ENCODE peak calls at places on chromosomes 2 and 18, in eight cellular contexts. P is tibial nerve; O is suprapubic skin; H is CD4-positive, alpha-beta T cell; X is osteocyte; Q is cardiac fibroblast; E is choroid plexus epithelial cell; N is cardiac muscle cell. R is an unnamed sample.

GRCh38 chr2:232465061-232465460 is 9.1 kb downstream of the ALPI start:
- DNase-seq in P (no peak), O (peak), H (no peak), X (no peak), Q (no peak), E (no peak), N (no peak), R (no peak)

GRCh38 chr2:37306024-37306423 is 18.6 kb downstream of the PRKD3 start:
- DNase-seq in P (no peak), O (no peak), H (no peak), X (no peak), Q (no peak), E (no peak), N (no peak), R (no peak)

GRCh38 chr18:68397241-68398035 is 317.5 kb downstream of the TMX3 start:
- DNase-seq in P (no peak), O (no peak), H (no peak), X (no peak), Q (no peak), E (no peak), N (no peak), R (peak)

GRCh38 chr18:78975282-78975681 is 4.3 kb upstream of the SALL3 start:
- DNase-seq in P (no peak), O (no peak), H (no peak), X (no peak), Q (no peak), E (no peak), N (no peak), R (no peak)

GRCh38 chr2:37771600-37772088 is 100.2 kb upstream of the CDC42EP3 start:
- DNase-seq in P (no peak), O (no peak), H (no peak), X (no peak), Q (peak), E (peak), N (peak), R (peak)

GRCh38 chr2:72032481-72033041 is 115.1 kb downstream of the CYP26B1 start:
- DNase-seq in P (no peak), O (no peak), H (no peak), X (peak), Q (no peak), E (no peak), N (no peak), R (no peak)

GRCh38 chr2:23460228-23460627 is 75.2 kb downstream of the KLHL29 start:
- DNase-seq in P (no peak), O (no peak), H (no peak), X (no peak), Q (peak), E (peak), N (peak), R (peak)

GRCh38 chr2:201218780-201219179 is 35.8 kb downstream of the CASP10 start:
- DNase-seq in P (no peak), O (no peak), H (no peak), X (no peak), Q (no peak), E (no peak), N (no peak), R (no peak)

GRCh38 chr18:48909721-48910120 is 41.0 kb downstream of the SMAD7 start:
- DNase-seq in P (no peak), O (no peak), H (no peak), X (no peak), Q (no peak), E (no peak), N (no peak), R (no peak)

GRCh38 chr2:44342854-44343253 is 18.4 kb downstream of the PREPL start:
- DNase-seq in P (no peak), O (no peak), H (no peak), X (no peak), Q (peak), E (peak), N (peak), R (no peak)

GRCh38 chr2:65434592-65435241 is 2.3 kb upstream of the SPRED2 start:
- DNase-seq in P (no peak), O (no peak), H (no peak), X (no peak), Q (no peak), E (no peak), N (no peak), R (no peak)

GRCh38 chr2:222798528-222798927 is 62.3 kb upstream of the ACSL3 start:
- DNase-seq in P (no peak), O (no peak), H (no peak), X (no peak), Q (no peak), E (no peak), N (no peak), R (no peak)

GRCh38 chr2:105773568-105773967 is 28.9 kb downstream of the NCK2 start:
- DNase-seq in P (no peak), O (no peak), H (no peak), X (no peak), Q (no peak), E (no peak), N (no peak), R (no peak)

GRCh38 chr18:63346031-63346430 is 21.0 kb downstream of the KDSR start:
- DNase-seq in P (no peak), O (no peak), H (no peak), X (no peak), Q (peak), E (no peak), N (no peak), R (no peak)

GRCh38 chr2:232331071-232331470 is 47.5 kb upstream of the ALPP start:
- DNase-seq in P (no peak), O (no peak), H (no peak), X (no peak), Q (no peak), E (no peak), N (peak), R (no peak)

GRCh38 chr2:237744613-237745249 is 53.8 kb upstream of the RBM44 start:
- DNase-seq in P (peak), O (peak), H (peak), X (peak), Q (peak), E (peak), N (peak), R (peak)

GRCh38 chr2:146615778-146616177 is 1229.1 kb upstream of the ACVR2A start:
- DNase-seq in P (no peak), O (no peak), H (no peak), X (no peak), Q (no peak), E (no peak), N (no peak), R (no peak)

GRCh38 chr18:76643996-76644395 is 149.0 kb upstream of the ZNF516 start:
- DNase-seq in P (no peak), O (no peak), H (no peak), X (no peak), Q (no peak), E (no peak), N (no peak), R (no peak)

GRCh38 chr2:53949457-53949856 is 21.3 kb downstream of the PSME4 start:
- DNase-seq in P (no peak), O (no peak), H (no peak), X (no peak), Q (no peak), E (no peak), N (no peak), R (peak)

GRCh38 chr2:68365087-68365486 is at the start of gene PLEK:
- DNase-seq in P (peak), O (no peak), H (no peak), X (no peak), Q (no peak), E (peak), N (no peak), R (no peak)

GRCh38 chr18:73646772-73647171 is 500.9 kb downstream of the FBXO15 start:
- DNase-seq in P (no peak), O (no peak), H (no peak), X (no peak), Q (peak), E (peak), N (peak), R (peak)

DNA sequence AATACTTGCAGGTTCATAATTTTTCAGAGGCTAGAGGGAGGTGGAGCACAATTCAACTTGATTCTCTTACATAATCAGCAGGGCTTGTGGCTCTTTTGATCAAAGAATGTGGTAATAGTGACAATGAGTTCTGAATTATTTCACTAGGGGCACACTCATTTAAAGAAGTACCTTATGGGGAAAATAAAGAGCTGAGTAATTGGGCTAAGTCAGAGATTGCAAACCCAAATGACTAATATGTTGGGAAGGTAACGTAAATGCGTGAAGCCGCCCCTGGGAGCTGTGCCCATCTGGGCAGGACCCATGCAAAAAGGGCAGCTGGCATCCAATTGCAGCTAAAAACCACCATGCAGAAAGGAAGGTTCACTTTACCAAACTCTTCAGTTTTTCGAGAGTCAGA is 35.3 kb downstream of the NCKAP5 start:
- DNase-seq in P (no peak), O (no peak), H (no peak), X (no peak), Q (peak), E (no peak), N (peak), R (peak)
- TF ChIP-seq CTCF in P (no peak), O (no peak), H (no peak), X (no peak), Q (peak), E (no peak), N (no peak), R (no peak)

GRCh38 chr2:111698089-111698488 is 185.9 kb downstream of the ANAPC1 start:
- DNase-seq in P (no peak), O (no peak), H (no peak), X (no peak), Q (no peak), E (no peak), N (no peak), R (no peak)
- TF ChIP-seq CTCF in P (no peak), O (no peak), H (no peak), X (no peak), Q (no peak), E (no peak), N (no peak), R (no peak)

GRCh38 chr18:26536032-26536431 is 12.3 kb downstream of the KCTD1 start:
- DNase-seq in P (no peak), O (no peak), H (no peak), X (no peak), Q (no peak), E (no peak), N (no peak), R (no peak)
- TF ChIP-seq CTCF in P (no peak), O (no peak), H (no peak), X (no peak), Q (no peak), E (no peak), N (no peak), R (no peak)

DNA sequence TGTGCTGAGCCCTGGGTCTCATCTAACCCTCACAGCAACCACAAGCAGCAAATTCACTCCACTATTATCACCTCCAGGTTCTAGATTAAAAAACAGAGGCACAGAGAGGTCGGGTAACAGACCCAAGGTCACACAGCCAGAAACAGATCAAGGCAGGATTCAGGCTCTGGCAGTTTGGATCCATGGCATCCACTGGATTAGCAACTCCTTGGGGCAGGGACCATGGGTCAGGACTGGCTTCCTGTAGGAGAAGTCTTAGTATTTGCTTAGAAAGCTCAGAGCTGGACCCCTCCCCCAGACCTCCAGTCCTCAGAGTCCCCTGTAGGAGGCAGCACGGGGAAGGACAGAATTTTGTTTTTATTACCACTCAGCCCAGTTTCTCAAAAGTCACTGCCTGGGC is 34.4 kb downstream of the ZFP36L2 start:
- DNase-seq in P (no peak), O (no peak), H (no peak), X (no peak), Q (no peak), E (no peak), N (no peak), R (no peak)
- TF ChIP-seq CTCF in P (no peak), O (no peak), H (peak), X (peak), Q (peak), E (peak), N (peak), R (peak)

DNA sequence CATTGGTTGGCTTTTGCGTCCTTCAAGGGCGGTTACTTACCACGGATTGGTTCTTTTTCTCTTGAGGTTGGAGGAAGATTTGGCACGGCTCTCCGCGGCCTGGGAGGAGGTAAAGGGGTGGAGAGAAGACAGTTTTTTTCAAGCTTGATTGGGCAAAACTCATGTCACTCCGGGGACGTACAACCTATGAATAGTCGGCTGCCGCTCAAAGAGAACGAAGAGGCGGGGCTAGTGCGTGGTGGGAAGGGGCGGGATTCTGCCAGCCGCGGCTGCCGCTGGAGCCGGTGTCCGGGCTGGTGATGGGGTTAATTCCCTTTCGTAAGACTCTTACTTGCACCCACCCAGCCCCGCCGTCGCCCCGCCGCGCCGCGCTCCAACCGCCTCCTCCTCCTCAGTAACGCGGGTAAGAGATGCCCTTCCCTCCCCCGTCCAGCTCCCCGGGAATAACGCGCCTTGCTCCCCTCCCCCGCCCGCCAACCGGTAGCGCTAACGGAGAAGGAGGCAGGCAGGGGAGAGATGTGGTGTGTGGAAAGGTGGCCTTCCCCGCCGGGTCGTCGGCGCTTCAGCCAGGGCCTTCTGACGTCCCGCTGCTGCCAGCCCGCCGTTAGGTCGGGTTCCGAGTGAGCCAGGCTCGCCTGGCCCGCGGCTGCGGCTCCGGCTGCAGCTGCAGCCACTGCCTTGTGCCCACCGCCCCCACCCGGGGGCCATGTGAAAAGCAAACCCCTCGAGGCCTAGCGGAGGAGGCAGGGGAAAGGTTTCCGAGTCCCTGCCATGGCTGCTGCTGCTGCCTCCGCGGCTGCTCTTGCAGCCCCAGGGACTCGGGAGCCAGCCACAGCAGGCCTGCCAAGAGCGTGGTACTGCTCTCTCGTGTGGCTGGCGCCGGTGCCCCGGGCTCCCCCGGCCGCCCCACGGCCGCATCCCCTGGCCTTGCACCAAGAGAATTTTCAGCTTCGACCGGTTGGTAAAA is at the start of gene R3HDM1:
- DNase-seq in P (peak), O (peak), H (peak), X (peak), Q (peak), E (peak), N (peak), R (peak)
- TF ChIP-seq CTCF in P (no peak), O (no peak), H (no peak), X (peak), Q (no peak), E (no peak), N (no peak), R (peak)

GRCh38 chr2:225282858-225283693 is 116.4 kb upstream of the NYAP2 start:
- DNase-seq in P (no peak), O (no peak), H (no peak), X (no peak), Q (peak), E (peak), N (peak), R (peak)
- TF ChIP-seq CTCF in P (peak), O (peak), H (peak), X (peak), Q (peak), E (peak), N (peak), R (peak)

GRCh38 chr18:11821208-11821607 is 30.0 kb upstream of the CHMP1B start:
- DNase-seq in P (no peak), O (no peak), H (no peak), X (no peak), Q (no peak), E (no peak), N (no peak), R (no peak)

GRCh38 chr18:11820697-11821096 is 30.5 kb upstream of the CHMP1B start:
- DNase-seq in P (no peak), O (no peak), H (no peak), X (no peak), Q (no peak), E (no peak), N (no peak), R (no peak)

GRCh38 chr18:11818486-11819203 is 32.6 kb upstream of the CHMP1B start:
- DNase-seq in P (no peak), O (no peak), H (no peak), X (no peak), Q (no peak), E (no peak), N (no peak), R (no peak)

GRCh38 chr18:11819938-11820337 is 31.3 kb upstream of the CHMP1B start:
- DNase-seq in P (no peak), O (no peak), H (no peak), X (no peak), Q (no peak), E (no peak), N (no peak), R (no peak)

DNA sequence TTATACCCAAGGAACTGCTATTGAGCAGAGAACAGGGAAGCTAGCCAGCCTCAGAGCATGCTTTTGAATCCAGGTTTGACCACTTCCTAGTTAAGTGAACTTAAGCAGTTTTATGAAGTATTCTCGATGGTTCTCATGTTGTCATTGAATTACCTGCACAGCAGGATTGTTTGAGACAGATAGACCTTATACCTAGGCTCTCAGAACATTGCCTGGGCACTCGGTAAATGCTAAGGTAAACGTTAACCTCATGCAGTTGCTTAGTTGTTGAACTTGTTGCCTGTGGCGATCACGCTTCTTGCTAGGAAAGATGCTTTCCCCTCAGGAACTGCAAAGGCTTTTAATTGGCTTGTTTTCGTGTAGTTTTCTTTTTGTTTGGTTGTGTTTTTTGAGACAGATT is 34.0 kb upstream of the CHMP1B start:
- DNase-seq in P (no peak), O (no peak), H (no peak), X (no peak), Q (no peak), E (no peak), N (no peak), R (no peak)
- TF ChIP-seq CTCF in P (no peak), O (no peak), H (no peak), X (no peak), Q (no peak), E (no peak), N (no peak), R (no peak)

GRCh38 chr2:174157048-174157447 is 91.3 kb downstream of the OLA1 start:
- DNase-seq in P (no peak), O (no peak), H (no peak), X (no peak), Q (no peak), E (no peak), N (no peak), R (no peak)

GRCh38 chr2:174153757-174154680 is 94.3 kb downstream of the OLA1 start:
- DNase-seq in P (no peak), O (no peak), H (no peak), X (no peak), Q (peak), E (peak), N (peak), R (peak)

GRCh38 chr2:174161490-174161889 is 86.8 kb downstream of the OLA1 start:
- DNase-seq in P (no peak), O (no peak), H (no peak), X (no peak), Q (no peak), E (peak), N (no peak), R (no peak)

GRCh38 chr2:174158003-174158402 is 90.3 kb downstream of the OLA1 start:
- DNase-seq in P (no peak), O (no peak), H (no peak), X (no peak), Q (peak), E (peak), N (peak), R (peak)
- TF ChIP-seq CTCF in P (no peak), O (peak), H (peak), X (peak), Q (peak), E (peak), N (peak), R (peak)

GRCh38 chr2:8679827-8680731 is 1.8 kb upstream of the ID2 start:
- DNase-seq in P (no peak), O (no peak), H (no peak), X (no peak), Q (peak), E (peak), N (peak), R (peak)

GRCh38 chr2:8684421-8684884 is 2.6 kb downstream of the ID2 start:
- DNase-seq in P (no peak), O (no peak), H (peak), X (no peak), Q (peak), E (peak), N (peak), R (peak)

GRCh38 chr2:8682719-8683667 is 1.1 kb downstream of the ID2 start:
- DNase-seq in P (no peak), O (no peak), H (peak), X (no peak), Q (peak), E (peak), N (peak), R (peak)

GRCh38 chr2:8680931-8681760 is 710 bp upstream of the ID2 start:
- DNase-seq in P (no peak), O (peak), H (peak), X (no peak), Q (peak), E (peak), N (peak), R (peak)

DNA sequence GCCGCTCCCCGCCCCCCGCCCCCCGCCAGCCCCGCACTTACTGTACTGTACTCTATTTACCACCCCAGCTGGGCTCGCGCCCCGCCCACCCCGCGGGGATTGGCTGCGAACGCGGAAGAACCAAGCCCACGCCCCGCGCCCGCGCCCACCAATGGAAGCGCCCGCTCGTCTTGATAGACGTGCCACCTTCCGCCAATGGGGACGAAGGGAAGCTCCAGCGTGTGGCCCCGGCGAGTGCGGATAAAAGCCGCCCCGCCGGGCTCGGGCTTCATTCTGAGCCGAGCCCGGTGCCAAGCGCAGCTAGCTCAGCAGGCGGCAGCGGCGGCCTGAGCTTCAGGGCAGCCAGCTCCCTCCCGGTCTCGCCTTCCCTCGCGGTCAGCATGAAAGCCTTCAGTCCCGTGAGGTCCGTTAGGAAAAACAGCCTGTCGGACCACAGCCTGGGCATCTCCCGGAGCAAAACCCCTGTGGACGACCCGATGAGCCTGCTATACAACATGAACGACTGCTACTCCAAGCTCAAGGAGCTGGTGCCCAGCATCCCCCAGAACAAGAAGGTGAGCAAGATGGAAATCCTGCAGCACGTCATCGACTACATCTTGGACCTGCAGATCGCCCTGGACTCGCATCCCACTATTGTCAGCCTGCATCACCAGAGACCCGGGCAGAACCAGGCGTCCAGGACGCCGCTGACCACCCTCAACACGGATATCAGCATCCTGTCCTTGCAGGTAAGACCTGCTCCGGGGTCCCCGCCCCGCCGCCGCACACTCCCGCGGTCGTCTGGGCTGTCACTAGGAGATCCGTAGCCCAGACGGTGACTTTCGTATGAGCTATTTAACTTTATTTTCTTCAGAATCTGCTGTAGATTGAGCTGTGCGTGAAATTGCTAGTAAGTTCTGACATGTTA is at the start of gene ID2:
- DNase-seq in P (peak), O (peak), H (peak), X (peak), Q (peak), E (peak), N (peak), R (peak)
- TF ChIP-seq CTCF in P (no peak), O (no peak), H (no peak), X (no peak), Q (peak), E (no peak), N (no peak), R (no peak)